ENCODE peak calls at places on chromosomes 1 and 21, in six cellular contexts. V is neuronal stem cell, U is HCT116, L is HepG2, O is neural progenitor cell, D is mammary epithelial cell. N is an unnamed sample.

GRCh38 chr1:93603106-93603505 is 78.5 kb downstream of the BCAR3 start:
- DNase-seq in V (no peak), U (no peak), L (no peak), O (no peak), D (no peak), N (no peak)

GRCh38 chr1:37676281-37677243 is 15.8 kb upstream of the CDCA8 start:
- DNase-seq in V (no peak), U (no peak), L (no peak), O (no peak), D (no peak), N (no peak)

GRCh38 chr1:114319480-114319879 is 165.8 kb upstream of the SYT6 start:
- DNase-seq in V (no peak), U (no peak), L (no peak), O (no peak), D (peak; percentile 48), N (peak; percentile 80)

GRCh38 chr1:176770066-176770465 is 307.1 kb downstream of the PAPPA2 start:
- DNase-seq in V (no peak), U (no peak), L (no peak), O (no peak), D (no peak), N (no peak)

GRCh38 chr1:221343106-221343505 is 398.8 kb downstream of the DUSP10 start:
- DNase-seq in V (no peak), U (no peak), L (no peak), O (no peak), D (no peak), N (no peak)

GRCh38 chr1:118791094-118791691 is 196.9 kb downstream of the TBX15 start:
- DNase-seq in V (no peak), U (no peak), L (no peak), O (no peak), D (no peak), N (no peak)

GRCh38 chr1:118461154-118461553 is 276.1 kb upstream of the SPAG17 start:
- DNase-seq in V (no peak), U (no peak), L (peak; percentile 1), O (peak; percentile 9), D (no peak), N (no peak)

GRCh38 chr1:76501576-76502219 is 365.6 kb upstream of the ST6GALNAC5 start:
- DNase-seq in V (peak; percentile 67), U (no peak), L (no peak), O (peak; percentile 84), D (no peak), N (no peak)

GRCh38 chr1:165562576-165562975 is 18.8 kb downstream of the LRRC52 start:
- DNase-seq in V (no peak), U (no peak), L (no peak), O (no peak), D (no peak), N (no peak)

GRCh38 chr1:223732993-223733798 is 20.9 kb downstream of the CAPN2 start:
- DNase-seq in V (no peak), U (no peak), L (peak; percentile 23), O (no peak), D (no peak), N (no peak)

GRCh38 chr1:225597926-225598575 is 54.9 kb downstream of the ENAH start:
- DNase-seq in V (no peak), U (no peak), L (no peak), O (no peak), D (peak; percentile 46), N (peak; percentile 69)

GRCh38 chr1:3510956-3511250 is 56.4 kb downstream of the ARHGEF16 start:
- DNase-seq in V (no peak), U (no peak), L (no peak), O (no peak), D (no peak), N (no peak)

GRCh38 chr1:22143065-22143514 is at the start of gene WNT4:
- DNase-seq in V (no peak), U (no peak), L (no peak), O (peak; percentile 92), D (peak; percentile 43), N (peak; percentile 4)

GRCh38 chr1:151372411-151372934 is at the start of gene SELENBP1:
- DNase-seq in V (peak; percentile 48), U (no peak), L (peak; percentile 81), O (peak; percentile 77), D (no peak), N (peak; percentile 31)
- H3K27ac ChIP-seq in V (no peak within 1 kb of the TSS), U (no peak within 1 kb of the TSS), L (peak within 1 kb of the TSS; percentile 82), O (no peak within 1 kb of the TSS), D (no peak within 1 kb of the TSS), N (no peak within 1 kb of the TSS)

GRCh38 chr21:41630917-41631316 is 123.0 kb upstream of the TMPRSS2 start:
- DNase-seq in V (no peak), U (no peak), L (no peak), O (no peak), D (no peak), N (no peak)
- H3K9ac ChIP-seq in V (no peak overlapping the region), U (no peak overlapping the region), L (no peak overlapping the region), O (no peak overlapping the region), D (peak overlapping the region; percentile 24), N (peak overlapping the region; percentile 9)

GRCh38 chr1:99621340-99621901 is 24.5 kb upstream of the PALMD start:
- DNase-seq in V (no peak), U (no peak), L (no peak), O (no peak), D (peak; percentile 98), N (peak; percentile 10)
- H3K4me2 ChIP-seq in V (no peak overlapping the region), U (no peak overlapping the region), L (no peak overlapping the region), O (no peak overlapping the region), D (peak overlapping the region; percentile 50), N (no peak overlapping the region)

DNA sequence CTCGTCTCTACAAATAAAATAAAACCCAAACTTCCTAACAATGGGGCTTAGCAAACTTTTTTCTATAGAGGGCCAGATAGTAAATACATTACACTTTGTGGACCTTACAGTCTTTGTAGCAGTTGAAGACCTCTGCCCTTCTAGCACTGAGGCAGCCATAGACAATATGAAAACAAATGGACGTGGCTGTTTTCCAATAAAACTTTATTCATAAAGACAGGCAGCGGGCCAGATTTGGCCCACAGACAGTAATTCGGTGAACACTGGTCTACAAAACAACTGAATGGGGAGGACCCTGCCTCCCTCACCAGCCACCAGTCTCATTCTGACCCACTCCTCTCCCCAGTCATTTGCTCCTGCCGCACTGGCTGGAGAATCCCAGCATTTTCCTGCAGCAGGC is 162.3 kb downstream of the KAZN start:
- DNase-seq in V (no peak), U (no peak), L (no peak), O (no peak), D (no peak), N (no peak)
- H3K27ac ChIP-seq in V (no peak overlapping the region), U (no peak overlapping the region), L (no peak overlapping the region), O (no peak overlapping the region), D (no peak overlapping the region), N (no peak overlapping the region)

GRCh38 chr1:180366386-180367068 is 135.8 kb downstream of the ACBD6 start:
- DNase-seq in V (no peak), U (no peak), L (no peak), O (no peak), D (no peak), N (peak; percentile 38)
- H3K9ac ChIP-seq in V (no peak overlapping the region), U (no peak overlapping the region), L (no peak overlapping the region), O (no peak overlapping the region), D (no peak overlapping the region), N (peak overlapping the region; percentile 38)